ENCODE peak calls at places on chromosome 7, in four cellular contexts. L, A, N and I are unnamed samples.

GRCh38 chr7:39615350-39615975 is 7.9 kb upstream of the RALA start:
- DNase-seq in L (no peak), A (no peak), N (no peak), I (no peak)

GRCh38 chr7:31249671-31250070 is 90.9 kb downstream of the NEUROD6 start:
- DNase-seq in L (no peak), A (no peak), N (no peak), I (no peak)

GRCh38 chr7:133109816-133110215 is 27.9 kb upstream of the CHCHD3 start:
- DNase-seq in L (no peak), A (peak), N (no peak), I (no peak)

GRCh38 chr7:116672596-116673503 is 854 bp downstream of the MET start:
- DNase-seq in L (peak), A (peak), N (no peak), I (no peak)

GRCh38 chr7:115721293-115721920 is 309.2 kb downstream of the TFEC start:
- DNase-seq in L (no peak), A (no peak), N (no peak), I (no peak)

GRCh38 chr7:39624202-39624807 is 933 bp downstream of the RALA start:
- DNase-seq in L (peak), A (peak), N (peak), I (no peak)

GRCh38 chr7:151409555-151410404 is at the start of gene WDR86:
- DNase-seq in L (no peak), A (no peak), N (peak), I (no peak)

GRCh38 chr7:98368721-98369120 is 32.2 kb downstream of the BAIAP2L1 start:
- DNase-seq in L (peak), A (no peak), N (no peak), I (no peak)

GRCh38 chr7:6655636-6656385 is 18.7 kb downstream of the ZNF316 start:
- DNase-seq in L (no peak), A (no peak), N (no peak), I (no peak)

GRCh38 chr7:6251653-6252052 is 20.8 kb downstream of the CYTH3 start:
- DNase-seq in L (no peak), A (no peak), N (no peak), I (no peak)

GRCh38 chr7:127900735-127901685 is 130.2 kb downstream of the LRRC4 start:
- DNase-seq in L (no peak), A (no peak), N (no peak), I (no peak)

GRCh38 chr7:51301806-51302205 is 14.8 kb downstream of the COBL start:
- DNase-seq in L (no peak), A (no peak), N (no peak), I (no peak)

GRCh38 chr7:130144632-130145171 is 60.5 kb downstream of the TMEM209 start:
- DNase-seq in L (no peak), A (peak), N (no peak), I (peak)

GRCh38 chr7:12550956-12551355 is 19.6 kb upstream of the SCIN start:
- DNase-seq in L (no peak), A (no peak), N (no peak), I (no peak)

GRCh38 chr7:108066486-108066885 is 63.5 kb upstream of the LAMB1 start:
- DNase-seq in L (no peak), A (peak), N (no peak), I (no peak)

GRCh38 chr7:6248581-6248980 is 23.8 kb downstream of the CYTH3 start:
- DNase-seq in L (peak), A (peak), N (no peak), I (no peak)

GRCh38 chr7:37081436-37081835 is 357.1 kb upstream of the AOAH start:
- DNase-seq in L (no peak), A (peak), N (no peak), I (peak)

GRCh38 chr7:11474902-11475585 is 357.0 kb downstream of the THSD7A start:
- DNase-seq in L (no peak), A (peak), N (no peak), I (no peak)

GRCh38 chr7:118029881-118030422 is 154.0 kb upstream of the LSM8 start:
- DNase-seq in L (no peak), A (no peak), N (no peak), I (no peak)

GRCh38 chr7:28083159-28083997 is 97.2 kb downstream of the JAZF1 start:
- DNase-seq in L (peak), A (peak), N (no peak), I (no peak)

GRCh38 chr7:116810267-116811116 is 51.9 kb upstream of the CAPZA2 start:
- DNase-seq in L (no peak), A (no peak), N (no peak), I (no peak)

GRCh38 chr7:95066736-95067530 is 159.5 kb downstream of the PPP1R9A start:
- DNase-seq in L (peak), A (peak), N (no peak), I (no peak)

GRCh38 chr7:38280707-38281106 is 7.3 kb upstream of the TARP start:
- DNase-seq in L (no peak), A (no peak), N (no peak), I (no peak)

GRCh38 chr7:77989981-77990566 is 191.5 kb downstream of the PHTF2 start:
- DNase-seq in L (no peak), A (peak), N (no peak), I (no peak)

GRCh38 chr7:108181073-108181985 is 51.2 kb upstream of the LAMB4 start:
- DNase-seq in L (peak), A (peak), N (no peak), I (no peak)

GRCh38 chr7:77415822-77416620 is at the start of gene GSAP:
- DNase-seq in L (peak), A (no peak), N (peak), I (peak)

DNA sequence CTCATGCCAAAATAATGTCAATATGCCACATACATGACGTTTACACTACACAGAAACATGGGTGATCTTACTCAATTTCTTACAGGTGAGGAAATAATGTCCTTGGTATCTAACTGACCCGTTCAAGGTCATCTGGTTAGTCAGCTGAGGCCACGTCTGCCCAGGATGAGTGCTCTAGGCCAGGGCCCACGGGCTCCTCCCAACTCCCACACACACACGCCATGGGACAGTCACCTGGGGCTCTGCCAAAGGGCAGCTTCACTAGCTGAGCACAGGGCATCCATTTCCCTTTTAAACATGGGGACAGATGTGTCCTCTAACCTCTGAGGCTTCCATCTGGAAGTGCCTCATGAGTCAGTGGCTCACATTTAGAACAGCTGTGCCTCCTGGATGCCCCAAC is 123.9 kb downstream of the TNS3 start:
- DNase-seq in L (peak), A (no peak), N (no peak), I (no peak)
- TF ChIP-seq CTCF in L (no peak), A (no peak), N (no peak), I (no peak)

GRCh38 chr7:48035301-48035966 is at the start of gene C7orf57:
- DNase-seq in L (peak), A (peak), N (peak), I (peak)
- TF ChIP-seq CTCF in L (no peak), A (peak), N (peak), I (no peak)

GRCh38 chr7:24291271-24291670 is 7.3 kb downstream of the NPY start:
- DNase-seq in L (no peak), A (peak), N (no peak), I (no peak)

GRCh38 chr7:24284699-24285506 is 913 bp downstream of the NPY start:
- DNase-seq in L (no peak), A (no peak), N (no peak), I (no peak)

DNA sequence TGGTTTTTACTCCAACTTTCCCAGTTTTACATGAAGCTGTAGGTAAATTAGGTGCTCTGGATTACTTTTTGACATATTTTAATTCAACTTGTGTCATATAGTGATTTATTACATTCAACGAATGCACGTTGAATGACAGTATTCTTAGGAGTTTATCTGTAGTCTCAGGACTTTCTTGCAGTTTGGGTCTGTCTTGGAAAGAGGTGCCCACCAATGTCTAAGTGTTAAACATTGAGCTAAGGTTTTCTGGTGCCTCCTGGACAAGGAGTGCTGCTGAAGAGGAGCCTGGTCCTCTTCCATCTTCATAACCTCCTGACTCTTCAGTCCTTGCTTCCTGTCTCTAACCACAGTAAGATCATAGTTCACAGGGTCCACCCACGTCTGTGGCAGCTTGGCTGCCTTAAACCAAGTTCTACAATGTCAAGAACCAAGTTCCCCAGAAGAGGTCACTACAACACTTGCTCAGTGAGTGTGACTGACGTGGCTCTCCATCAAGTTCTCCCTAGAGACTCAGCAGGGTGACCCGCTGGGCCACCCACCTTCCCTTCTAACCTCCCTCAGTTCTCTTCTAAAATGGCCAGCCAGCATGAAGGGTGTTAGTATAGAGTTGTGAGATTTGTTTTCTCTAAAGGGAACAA is 6.1 kb downstream of the NPY start:
- DNase-seq in L (peak), A (peak), N (no peak), I (no peak)
- TF ChIP-seq CTCF in L (peak), A (peak), N (peak), I (no peak)

GRCh38 chr7:26853788-26854393 is 10.5 kb downstream of the SKAP2 start:
- DNase-seq in L (peak), A (peak), N (no peak), I (no peak)
- TF ChIP-seq CTCF in L (peak), A (peak), N (peak), I (peak)

GRCh38 chr7:131224996-131225395 is 102.7 kb upstream of the MKLN1 start:
- DNase-seq in L (no peak), A (no peak), N (no peak), I (no peak)

GRCh38 chr7:131221061-131221460 is 106.6 kb upstream of the MKLN1 start:
- DNase-seq in L (no peak), A (no peak), N (no peak), I (no peak)

GRCh38 chr7:131223151-131223550 is 104.5 kb upstream of the MKLN1 start:
- DNase-seq in L (no peak), A (no peak), N (no peak), I (no peak)

GRCh38 chr7:131219277-131220041 is 108.2 kb upstream of the MKLN1 start:
- DNase-seq in L (no peak), A (no peak), N (no peak), I (no peak)

GRCh38 chr7:131222171-131222570 is 105.5 kb upstream of the MKLN1 start:
- DNase-seq in L (no peak), A (no peak), N (no peak), I (no peak)
- TF ChIP-seq CTCF in L (no peak), A (no peak), N (no peak), I (no peak)